ENCODE peak calls at places on chromosomes 5 and 9, in four cellular contexts. J is AG10803; S is PC-9; E is naive thymus-derived CD8-positive, alpha-beta T cell. Z is an unnamed sample.
A peak's percentile ranks its signal among the peaks of the same experiment; 100 is the strongest.

GRCh38 chr5:172010278-172010677 is 3.8 kb upstream of the FBXW11 start:
- DNase-seq in J (no peak), S (no peak), E (no peak), Z (peak; percentile 59)

GRCh38 chr5:43034591-43034968 is 5.5 kb downstream of the ANXA2R start:
- DNase-seq in J (no peak), S (no peak), E (no peak), Z (no peak)

GRCh38 chr9:35611230-35611797 is 6.3 kb downstream of the TESK1 start:
- DNase-seq in J (peak; percentile 47), S (peak; percentile 2), E (peak; percentile 49), Z (peak; percentile 9)

GRCh38 chr9:94011134-94011533 is 56.0 kb upstream of the BARX1 start:
- DNase-seq in J (peak; percentile 18), S (no peak), E (peak; percentile 43), Z (no peak)

GRCh38 chr9:136913701-136914438 is 27.6 kb downstream of the TRAF2 start:
- DNase-seq in J (no peak), S (no peak), E (no peak), Z (no peak)

GRCh38 chr5:128695791-128696520 is 157.9 kb upstream of the FBN2 start:
- DNase-seq in J (no peak), S (no peak), E (no peak), Z (no peak)

GRCh38 chr9:105816202-105816744 is 121.9 kb downstream of the TMEM38B start:
- DNase-seq in J (no peak), S (no peak), E (no peak), Z (no peak)

GRCh38 chr9:136947955-136948510 is 3.0 kb downstream of the C8G start:
- DNase-seq in J (peak; percentile 49), S (peak; percentile 74), E (no peak), Z (no peak)

GRCh38 chr9:109477269-109478203 is 20.6 kb downstream of the PTPN3 start:
- DNase-seq in J (no peak), S (peak; percentile 83), E (no peak), Z (no peak)

GRCh38 chr9:99133145-99133544 is 28.2 kb downstream of the TGFBR1 start:
- DNase-seq in J (no peak), S (no peak), E (no peak), Z (no peak)

GRCh38 chr5:34599471-34600117 is 56.5 kb upstream of the RAI14 start:
- DNase-seq in J (no peak), S (no peak), E (no peak), Z (no peak)

GRCh38 chr5:137575847-137576246 is 76.7 kb upstream of the SPOCK1 start:
- DNase-seq in J (peak; percentile 38), S (no peak), E (no peak), Z (peak; percentile 14)

GRCh38 chr5:89878140-89878570 is 531.4 kb downstream of the CETN3 start:
- DNase-seq in J (peak; percentile 82), S (peak; percentile 30), E (no peak), Z (no peak)

GRCh38 chr9:112174223-112174964 is 703 bp downstream of the SUSD1 start:
- DNase-seq in J (peak; percentile 49), S (peak; percentile 81), E (peak; percentile 58), Z (peak; percentile 71)

GRCh38 chr9:129655142-129655541 is 10.3 kb upstream of the PRRX2 start:
- DNase-seq in J (no peak), S (no peak), E (no peak), Z (no peak)

GRCh38 chr5:41754857-41755256 is 115.4 kb downstream of the OXCT1 start:
- DNase-seq in J (peak; percentile 13), S (no peak), E (no peak), Z (no peak)

GRCh38 chr5:135024956-135025729 is 8.9 kb downstream of the PITX1 start:
- DNase-seq in J (no peak), S (peak; percentile 62), E (no peak), Z (no peak)

GRCh38 chr9:114303571-114303970 is 19.3 kb upstream of the ORM1 start:
- DNase-seq in J (no peak), S (no peak), E (no peak), Z (no peak)

GRCh38 chr9:7980691-7981289 is 181.2 kb upstream of the DMAC1 start:
- DNase-seq in J (no peak), S (no peak), E (no peak), Z (no peak)

GRCh38 chr9:88694625-88695024 is 159.6 kb downstream of the NXNL2 start:
- DNase-seq in J (peak; percentile 49), S (no peak), E (no peak), Z (no peak)

GRCh38 chr5:145510324-145510723 is 324.8 kb downstream of the PRELID2 start:
- DNase-seq in J (peak; percentile 72), S (no peak), E (no peak), Z (no peak)

GRCh38 chr5:143739741-143740140 is 72.2 kb upstream of the HMHB1 start:
- DNase-seq in J (peak; percentile 35), S (no peak), E (no peak), Z (no peak)

GRCh38 chr9:94611638-94612068 is 18.0 kb upstream of the FBP2 start:
- DNase-seq in J (no peak), S (no peak), E (no peak), Z (no peak)

GRCh38 chr5:81856948-81857928 is 106.3 kb upstream of the SSBP2 start:
- DNase-seq in J (no peak), S (peak; percentile 69), E (no peak), Z (peak; percentile 15)

GRCh38 chr9:133718533-133719315 is 19.4 kb downstream of the SARDH start:
- DNase-seq in J (no peak), S (no peak), E (no peak), Z (no peak)

GRCh38 chr5:76542887-76543690 is 80.1 kb downstream of the F2RL2 start:
- DNase-seq in J (no peak), S (no peak), E (peak; percentile 58), Z (no peak)

GRCh38 chr5:112848116-112848811 is 12.8 kb upstream of the SRP19 start:
- DNase-seq in J (peak; percentile 75), S (no peak), E (no peak), Z (peak; percentile 73)

GRCh38 chr5:56176155-56176798 is 56.9 kb downstream of the ANKRD55 start:
- DNase-seq in J (peak; percentile 96), S (no peak), E (no peak), Z (peak; percentile 71)

GRCh38 chr5:54844905-54845566 is 140.4 kb downstream of the ESM1 start:
- DNase-seq in J (peak; percentile 76), S (no peak), E (no peak), Z (peak; percentile 65)

GRCh38 chr9:16726718-16727451 is 143.6 kb downstream of the BNC2 start:
- DNase-seq in J (peak; percentile 84), S (peak; percentile 58), E (no peak), Z (peak; percentile 63)

GRCh38 chr5:73917433-73917832 is 291.4 kb downstream of the ARHGEF28 start:
- DNase-seq in J (no peak), S (no peak), E (no peak), Z (peak; percentile 66)

GRCh38 chr9:127548352-127548878 is 63.7 kb upstream of the STXBP1 start:
- DNase-seq in J (no peak), S (no peak), E (no peak), Z (no peak)

GRCh38 chr5:167688331-167688730 is 603.1 kb upstream of the WWC1 start:
- DNase-seq in J (peak; percentile 87), S (no peak), E (no peak), Z (no peak)

GRCh38 chr9:18351216-18351615 is 122.7 kb upstream of the ADAMTSL1 start:
- DNase-seq in J (peak; percentile 34), S (no peak), E (no peak), Z (no peak)

Z was measured in NCI-H2171 treated with DMSO at 0.1 percent for 48 hours.